ENCODE peak calls at places on chromosomes 3 and 15, in seven cellular contexts. Y, O, E, Q, D, V and R are unnamed samples.

GRCh38 chr3:151169700-151170224 is 33.3 kb downstream of the GPR171 start:
- DNase-seq in D (no peak), O (peak), E (peak), Q (peak), V (no peak), Y (no peak), R (no peak)

GRCh38 chr3:37984596-37984995 is 6.0 kb upstream of the VILL start:
- DNase-seq in Y (no peak), D (no peak), V (peak), O (no peak), E (no peak), Q (no peak), R (no peak)

GRCh38 chr3:46359748-46360509 is 6.0 kb downstream of the CCR2 start:
- DNase-seq in V (no peak), Y (no peak), Q (no peak), O (peak), D (no peak), E (peak), R (peak)

GRCh38 chr3:194166682-194167479 is 30.9 kb downstream of the HES1 start:
- DNase-seq in E (peak), Q (peak), V (no peak), O (no peak), D (peak), Y (peak), R (no peak)

GRCh38 chr3:141465221-141465620 is 21.6 kb upstream of the RASA2 start:
- DNase-seq in Y (no peak), E (no peak), Q (no peak), O (no peak), D (peak), V (no peak), R (no peak)

GRCh38 chr3:58471025-58471887 is 20.6 kb upstream of the KCTD6 start:
- DNase-seq in E (peak), Q (no peak), V (peak), Y (peak), D (no peak), O (no peak), R (peak)

GRCh38 chr3:66372681-66373350 is 128.0 kb downstream of the LRIG1 start:
- DNase-seq in Q (peak), E (no peak), V (peak), D (no peak), O (no peak), Y (peak), R (peak)

GRCh38 chr3:151315846-151316245 is 774 bp downstream of the GPR87 start:
- DNase-seq in Q (no peak), Y (no peak), D (no peak), O (no peak), E (no peak), V (no peak), R (peak)

GRCh38 chr3:178434206-178434805 is 101.9 kb upstream of the KCNMB2 start:
- DNase-seq in D (peak), E (no peak), Q (no peak), Y (no peak), V (no peak), O (peak), R (peak)

GRCh38 chr3:100548053-100548452 is 55.6 kb downstream of the TMEM45A start:
- DNase-seq in Q (no peak), V (no peak), O (no peak), D (peak), E (no peak), Y (no peak), R (peak)

GRCh38 chr3:48636149-48636548 is 888 bp upstream of the SLC26A6 start:
- DNase-seq in D (no peak), E (no peak), Q (no peak), O (no peak), Y (peak), V (no peak), R (no peak)

GRCh38 chr3:178513539-178514410 is 22.5 kb upstream of the KCNMB2 start:
- DNase-seq in O (peak), V (no peak), Q (peak), D (no peak), Y (no peak), E (no peak), R (no peak)

GRCh38 chr3:189457666-189458065 is 173.5 kb upstream of the TP63 start:
- DNase-seq in O (no peak), E (no peak), Q (peak), V (no peak), D (no peak), Y (no peak), R (no peak)

GRCh38 chr15:33448961-33449611 is 138.3 kb downstream of the RYR3 start:
- DNase-seq in O (no peak), Q (no peak), E (no peak), D (no peak), Y (no peak), V (no peak), R (peak)

GRCh38 chr3:61562810-61563613 is 1.6 kb downstream of the PTPRG start:
- DNase-seq in D (peak), Y (peak), V (peak), Q (peak), E (no peak), O (no peak), R (peak)

GRCh38 chr3:56915969-56916586 is 114.3 kb upstream of the ARHGEF3 start:
- DNase-seq in O (peak), Y (peak), D (no peak), Q (peak), V (peak), E (no peak), R (no peak)

GRCh38 chr3:74021451-74021850 is 396.7 kb upstream of the PDZRN3 start:
- DNase-seq in Y (no peak), O (no peak), E (no peak), V (no peak), D (no peak), Q (no peak), R (no peak)

GRCh38 chr3:45864760-45865567 is 21.4 kb upstream of the CCR9 start:
- DNase-seq in D (no peak), Y (no peak), V (no peak), E (no peak), O (peak), Q (no peak), R (no peak)

GRCh38 chr15:51343466-51343865 is 2.0 kb downstream of the GLDN start:
- DNase-seq in O (no peak), Y (no peak), D (no peak), E (no peak), Q (no peak), V (no peak), R (no peak)

GRCh38 chr3:130516645-130517512 is at the start of gene COL6A6:
- DNase-seq in V (peak), Y (peak), O (no peak), Q (no peak), E (no peak), D (peak), R (no peak)

GRCh38 chr15:94053626-94054025 is 177.7 kb upstream of the MCTP2 start:
- DNase-seq in D (no peak), V (no peak), Y (no peak), Q (no peak), E (no peak), O (no peak), R (no peak)

GRCh38 chr3:177337548-177338331 is 140.5 kb upstream of the TBL1XR1 start:
- DNase-seq in Q (no peak), O (peak), Y (no peak), D (no peak), E (peak), V (no peak), R (peak)

GRCh38 chr3:194537732-194538247 is 51.0 kb upstream of the ATP13A3 start:
- DNase-seq in E (peak), Q (no peak), D (no peak), V (no peak), O (no peak), Y (peak), R (peak)

GRCh38 chr15:28113426-28114113 is 14.5 kb upstream of the OCA2 start:
- DNase-seq in V (peak), D (no peak), O (no peak), E (no peak), Q (no peak), Y (no peak), R (no peak)

GRCh38 chr15:48946088-48946839 is 17.5 kb downstream of the SHC4 start:
- DNase-seq in Q (no peak), D (no peak), V (no peak), O (no peak), E (peak), Y (no peak), R (peak)

GRCh38 chr3:189188466-189188865 is 16.7 kb downstream of the TPRG1 start:
- DNase-seq in O (no peak), Q (no peak), D (no peak), Y (no peak), V (no peak), E (peak), R (peak)

GRCh38 chr15:66109826-66110225 is 143.7 kb downstream of the MEGF11 start:
- DNase-seq in O (no peak), V (no peak), D (no peak), Q (no peak), E (no peak), Y (no peak), R (no peak)

GRCh38 chr3:191434036-191434435 is 26.9 kb upstream of the PYDC2 start:
- DNase-seq in V (peak), D (no peak), E (no peak), O (no peak), Q (no peak), Y (no peak), R (no peak)

GRCh38 chr15:51620647-51621046 is 1.9 kb downstream of the DMXL2 start:
- DNase-seq in D (no peak), Y (no peak), O (peak), E (no peak), Q (no peak), V (no peak), R (no peak)

GRCh38 chr3:122725106-122725505 is 44.5 kb downstream of the PARP14 start:
- DNase-seq in Y (no peak), E (no peak), Q (no peak), V (no peak), O (no peak), D (no peak), R (no peak)

GRCh38 chr3:27479816-27480543 is 4.2 kb downstream of the SLC4A7 start:
- DNase-seq in Y (no peak), V (no peak), D (no peak), O (no peak), Q (no peak), E (no peak), R (no peak)

GRCh38 chr3:190458040-190458439 is 8.3 kb upstream of the TMEM207 start:
- DNase-seq in O (no peak), V (no peak), D (no peak), E (no peak), Q (no peak), Y (peak), R (peak)

GRCh38 chr15:44482088-44482487 is 54.7 kb downstream of the CTDSPL2 start:
- DNase-seq in Y (no peak), E (no peak), Q (no peak), O (no peak), V (no peak), D (no peak), R (no peak)

GRCh38 chr15:89556413-89557262 is 18.6 kb upstream of the TICRR start:
- DNase-seq in Q (no peak), O (peak), D (peak), V (peak), E (peak), Y (peak), R (peak)

GRCh38 chr3:146496726-146497125 is 27.4 kb upstream of the PLSCR2 start:
- DNase-seq in D (no peak), E (no peak), Y (no peak), V (no peak), Q (no peak), O (no peak), R (no peak)

GRCh38 chr3:89025185-89025584 is 82.2 kb upstream of the EPHA3 start:
- DNase-seq in Y (no peak), O (no peak), D (no peak), E (peak), V (no peak), Q (no peak), R (peak)

GRCh38 chr3:39148116-39149058 is 5.0 kb downstream of the CSRNP1 start:
- DNase-seq in Y (no peak), V (peak), Q (no peak), O (peak), D (no peak), E (peak), R (peak)
- H3K4me3 ChIP-seq in Y (no peak), V (peak), Q (peak), O (peak), D (no peak), E (peak), R (no peak)

GRCh38 chr3:12286927-12287726 is 1.7 kb upstream of the PPARG start:
- DNase-seq in Y (peak), Q (peak), V (peak), E (no peak), D (peak), O (no peak), R (no peak)
- TF ChIP-seq CTCF in Y (no peak), Q (no peak), V (peak), E (no peak), D (peak), O (no peak), R (no peak)

DNA sequence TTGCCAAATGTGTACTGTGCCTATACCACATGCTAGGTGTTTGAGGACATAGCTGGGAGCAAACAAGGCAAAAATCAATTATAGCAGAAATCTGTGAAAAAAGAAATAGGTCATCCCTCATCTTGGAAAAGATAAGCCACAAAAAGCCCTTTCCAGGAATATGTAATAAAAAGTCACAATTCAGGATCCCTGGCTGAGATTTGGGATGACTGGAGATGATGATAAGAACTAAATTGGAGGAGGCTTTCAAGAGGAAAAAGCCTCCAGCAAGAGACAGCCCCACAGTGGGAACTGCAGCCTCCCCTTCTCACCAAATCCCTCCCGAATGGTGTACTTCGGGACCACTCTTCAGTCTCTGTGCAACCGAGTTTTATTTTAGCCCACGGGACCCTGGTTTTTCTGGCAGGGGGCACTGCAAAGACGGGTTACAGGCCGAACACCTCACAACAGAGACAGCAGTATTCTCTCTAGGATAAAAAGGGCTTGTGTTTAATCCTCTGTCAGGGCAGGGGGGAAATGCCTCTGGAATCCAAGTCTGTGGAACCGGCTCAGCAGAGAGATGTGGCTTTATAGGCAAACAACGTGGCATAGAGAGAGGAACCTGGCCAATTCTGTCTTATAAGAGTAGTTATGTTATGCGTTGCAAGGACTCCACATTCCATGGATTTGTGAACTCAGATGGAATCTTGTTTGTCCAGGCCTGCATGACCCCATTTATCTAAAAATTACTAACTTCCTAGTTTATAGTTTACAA is 1.2 kb upstream of the LMCD1 start:
- DNase-seq in E (peak), O (no peak), D (peak), Q (no peak), V (peak), Y (peak), R (peak)
- H3K4me3 ChIP-seq in E (peak), O (no peak), D (peak), Q (peak), V (no peak), Y (no peak), R (no peak)

GRCh38 chr3:50862221-50862620 is 187.5 kb downstream of the DOCK3 start:
- DNase-seq in Q (no peak), Y (no peak), E (no peak), D (no peak), V (no peak), O (peak), R (no peak)
- TF ChIP-seq CTCF in Q (no peak), Y (no peak), E (no peak), D (no peak), V (peak), O (peak), R (no peak)

DNA sequence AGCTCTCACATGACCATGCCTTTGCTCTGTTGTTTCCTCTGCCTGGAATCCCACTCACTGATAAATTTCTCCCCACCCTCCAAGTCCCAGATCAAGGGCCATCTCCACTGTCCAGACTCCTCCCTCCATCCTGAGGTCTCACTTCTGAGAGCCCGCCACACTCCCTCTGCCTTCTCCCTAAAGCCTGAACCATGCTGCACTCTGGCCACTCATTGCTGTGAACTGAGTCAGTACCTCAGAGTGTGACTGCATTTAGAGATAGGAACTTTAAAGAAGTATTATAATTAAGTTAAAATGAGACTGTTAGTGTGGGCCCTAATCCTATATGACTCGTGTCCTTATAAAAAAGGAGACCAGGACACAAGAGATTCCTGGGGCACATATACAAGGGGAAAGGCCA is 9.9 kb downstream of the WNT7A start:
- DNase-seq in V (no peak), O (no peak), Q (no peak), E (no peak), Y (no peak), D (no peak), R (no peak)
- H3K4me3 ChIP-seq in V (no peak), O (no peak), Q (no peak), E (no peak), Y (no peak), D (no peak), R (no peak)

DNA sequence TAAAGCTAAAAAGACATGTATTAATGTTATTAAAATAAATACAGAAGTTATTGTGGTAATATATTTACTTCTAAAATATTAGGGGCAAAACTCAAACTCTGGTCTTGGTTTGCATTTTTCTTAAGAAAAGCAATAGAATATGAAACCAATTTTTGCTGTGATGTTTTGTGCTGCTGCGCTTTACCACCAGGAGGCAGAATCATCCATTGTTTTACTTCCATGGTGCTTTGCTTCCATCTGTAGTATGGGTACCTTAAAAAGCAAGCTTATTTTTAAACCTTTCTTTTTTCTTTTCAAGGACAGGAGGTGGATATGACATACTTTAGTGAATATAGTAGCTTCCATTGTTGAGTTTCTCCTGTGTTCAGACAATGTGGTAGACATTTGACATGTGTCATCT is 46.6 kb upstream of the MRPL3 start:
- DNase-seq in Q (no peak), Y (no peak), D (no peak), E (no peak), V (no peak), O (peak), R (peak)
- TF ChIP-seq CTCF in Q (no peak), Y (peak), D (peak), E (peak), V (peak), O (peak), R (peak)